ENCODE peak calls at places on chromosomes 12 and 14, in ten cellular contexts. R is type B pancreatic cell; U is NCI-H1417; L is NCI-H1694 treated with DMSO at 0.1 percent for 48 hours; D is small intestine; C is stimulated activated naive B cell treated with anti-CD40 and anti-IgM and Interleukin-4, amounts not matched to agents 10 μg/mL and 1 μg/mL and 100 μg/mL, for 72 hours; Y is kidney tubule cell; S is germinal center; Q is GM23248; X is NCI-H510A treated with DMSO at 0.1 percent for 48 hours. F is an unnamed sample.

GRCh38 chr14:92917041-92917940 is 5.7 kb upstream of the CHGA start:
- DNase-seq in X (no peak), Q (no peak), R (no peak), U (peak), L (peak), Y (no peak), C (no peak), S (no peak), D (no peak), F (peak)

GRCh38 chr12:47242426-47242825 is 162.7 kb upstream of the AMIGO2 start:
- DNase-seq in S (no peak), C (no peak), Y (no peak), D (no peak), Q (no peak), U (no peak), L (no peak), R (no peak), X (no peak), F (no peak)

GRCh38 chr14:57637901-57638300 is 144.2 kb upstream of the CCDC198 start:
- DNase-seq in U (no peak), X (no peak), D (no peak), Y (no peak), S (no peak), C (no peak), Q (no peak), L (no peak), R (no peak), F (no peak)

GRCh38 chr14:72645706-72646105 is 248.2 kb downstream of the DPF3 start:
- DNase-seq in U (no peak), L (no peak), Q (no peak), C (no peak), S (no peak), Y (no peak), R (no peak), D (no peak), X (no peak), F (no peak)

GRCh38 chr12:98772818-98773217 is 127.7 kb downstream of the APAF1 start:
- DNase-seq in X (no peak), Y (no peak), C (no peak), S (no peak), R (no peak), U (no peak), Q (no peak), D (no peak), L (no peak), F (no peak)

GRCh38 chr14:20512139-20512905 is 7.0 kb downstream of the RNASE10 start:
- DNase-seq in R (no peak), U (no peak), L (no peak), Q (peak), S (no peak), C (no peak), D (no peak), X (no peak), Y (peak), F (no peak)

GRCh38 chr12:24791622-24792021 is 157.3 kb downstream of the BCAT1 start:
- DNase-seq in D (no peak), Q (no peak), X (no peak), R (no peak), Y (no peak), L (no peak), U (no peak), S (no peak), C (no peak), F (no peak)

GRCh38 chr14:85024931-85025330 is 505.0 kb upstream of the FLRT2 start:
- DNase-seq in S (no peak), D (no peak), R (no peak), Q (peak), C (no peak), L (no peak), U (no peak), X (no peak), Y (no peak), F (peak)

GRCh38 chr14:23034498-23035302 is at the start of gene PSMB5:
- DNase-seq in U (no peak), D (peak), C (peak), R (peak), Q (peak), Y (peak), L (no peak), S (peak), X (no peak), F (no peak)

GRCh38 chr12:38544357-38545066 is 227.9 kb downstream of the ALG10B start:
- DNase-seq in X (no peak), Q (no peak), L (no peak), Y (no peak), D (no peak), U (peak), R (no peak), C (no peak), S (no peak), F (no peak)

GRCh38 chr12:6603095-6603567 is 4.0 kb downstream of the CHD4 start:
- DNase-seq in R (no peak), S (no peak), L (peak), U (no peak), D (no peak), Y (peak), Q (peak), X (peak), C (no peak), F (peak)

GRCh38 chr14:58954052-58954451 is 234.4 kb upstream of the DAAM1 start:
- DNase-seq in X (no peak), C (no peak), L (no peak), Q (no peak), U (no peak), D (no peak), Y (no peak), R (no peak), S (no peak), F (no peak)

GRCh38 chr14:102891111-102891510 is 31.4 kb upstream of the AMN start:
- DNase-seq in S (no peak), U (no peak), D (no peak), L (no peak), X (no peak), Q (no peak), C (no peak), R (no peak), Y (no peak), F (no peak)

GRCh38 chr14:102221026-102221425 is 81.3 kb downstream of the WDR20 start:
- DNase-seq in U (no peak), S (no peak), R (no peak), D (no peak), L (no peak), Q (peak), C (no peak), X (no peak), Y (peak), F (no peak)

GRCh38 chr12:75814856-75815754 is 216.5 kb downstream of the PHLDA1 start:
- DNase-seq in Q (peak), L (peak), C (no peak), S (peak), X (no peak), D (peak), U (peak), R (no peak), Y (peak), F (no peak)

GRCh38 chr12:94167071-94167806 is 18.9 kb downstream of the PLXNC1 start:
- DNase-seq in C (no peak), R (no peak), Q (no peak), S (no peak), X (no peak), Y (no peak), D (no peak), U (no peak), L (no peak), F (no peak)

GRCh38 chr12:90261283-90261682 is 552.6 kb upstream of the ATP2B1 start:
- DNase-seq in R (no peak), U (no peak), Q (no peak), Y (peak), X (no peak), L (peak), D (no peak), C (no peak), S (no peak), F (peak)

GRCh38 chr14:99724939-99725773 is 41.1 kb downstream of the CYP46A1 start:
- DNase-seq in R (peak), X (no peak), C (no peak), U (no peak), Q (no peak), D (no peak), Y (no peak), L (no peak), S (no peak), F (no peak)

GRCh38 chr14:77864085-77864484 is 64.2 kb downstream of the ADCK1 start:
- DNase-seq in U (no peak), Y (no peak), S (no peak), D (no peak), L (no peak), C (no peak), Q (no peak), R (no peak), X (no peak), F (no peak)

GRCh38 chr14:52391866-52392600 is 77.9 kb downstream of the PTGER2 start:
- DNase-seq in R (no peak), S (no peak), U (no peak), Q (peak), D (no peak), L (no peak), Y (peak), X (no peak), C (no peak), F (no peak)

GRCh38 chr14:66104486-66104885 is 381.7 kb upstream of the CCDC196 start:
- DNase-seq in X (no peak), Q (no peak), U (peak), L (no peak), Y (no peak), C (no peak), S (no peak), R (no peak), D (no peak), F (peak)

GRCh38 chr14:55053018-55053417 is 1.6 kb downstream of the MAPK1IP1L start:
- DNase-seq in L (no peak), Y (no peak), U (no peak), X (no peak), C (no peak), S (no peak), Q (no peak), D (no peak), R (no peak), F (no peak)

GRCh38 chr12:48930475-48930874 is 5.2 kb upstream of the FKBP11 start:
- DNase-seq in U (no peak), R (no peak), Q (no peak), X (no peak), Y (no peak), S (no peak), D (no peak), L (no peak), C (no peak), F (no peak)

GRCh38 chr12:113220593-113221180 is 577 bp upstream of the TPCN1 start:
- DNase-seq in C (no peak), X (no peak), S (peak), Q (peak), D (no peak), Y (no peak), L (no peak), R (no peak), U (no peak), F (peak)

GRCh38 chr14:32564591-32564990 is 235.5 kb downstream of the AKAP6 start:
- DNase-seq in U (peak), X (no peak), Q (peak), Y (peak), D (no peak), S (no peak), L (no peak), R (no peak), C (no peak), F (no peak)

GRCh38 chr14:74954232-74954946 is 1.0 kb downstream of the PGF start:
- DNase-seq in C (no peak), Y (no peak), D (no peak), L (peak), U (peak), R (no peak), X (peak), S (no peak), Q (no peak), F (peak)

GRCh38 chr12:3363608-3364007 is 127.4 kb upstream of the PRMT8 start:
- DNase-seq in R (no peak), S (no peak), X (no peak), C (peak), L (no peak), D (no peak), Y (no peak), Q (no peak), U (no peak), F (no peak)

GRCh38 chr12:57401165-57401564 is 29.7 kb downstream of the R3HDM2 start:
- DNase-seq in R (no peak), Y (no peak), Q (peak), U (peak), D (no peak), L (no peak), X (no peak), C (no peak), S (no peak), F (no peak)

GRCh38 chr12:103664626-103665025 is 77.6 kb downstream of the STAB2 start:
- DNase-seq in R (no peak), C (no peak), S (no peak), L (no peak), X (no peak), D (no peak), U (no peak), Y (no peak), Q (no peak), F (no peak)